ENCODE peak calls at places on chromosome 22, in eight cellular contexts. G is RWPE1; N is neural progenitor cell; Z is HCT116; D is GM23248; W is HepG2; A is A549; O is CD8-positive, alpha-beta T cell. Y is an unnamed sample.

GRCh38 chr22:34427841-34428240 is 507.6 kb upstream of the LARGE1 start:
- DNase-seq in G (no peak), N (no peak), Z (no peak), D (no peak), W (no peak), A (no peak), O (no peak), Y (no peak)

GRCh38 chr22:47434336-47435203 is 672.1 kb downstream of the TBC1D22A start:
- DNase-seq in G (no peak), N (no peak), Z (no peak), D (no peak), W (no peak), A (no peak), O (no peak), Y (no peak)

GRCh38 chr22:32926600-32926999 is 125.1 kb downstream of the TIMP3 start:
- DNase-seq in G (peak), N (peak), Z (peak), D (peak), W (peak), A (peak), O (no peak), Y (no peak)

GRCh38 chr22:19304547-19304946 is 13.0 kb upstream of the CLTCL1 start:
- DNase-seq in G (no peak), N (no peak), Z (no peak), D (no peak), W (no peak), A (no peak), O (no peak), Y (no peak)

GRCh38 chr22:49936018-49936972 is 17.9 kb downstream of the CRELD2 start:
- DNase-seq in G (peak), N (peak), Z (no peak), D (peak), W (peak), A (no peak), O (peak), Y (peak)

GRCh38 chr22:37681556-37682049 is 4.5 kb upstream of the NOL12 start:
- DNase-seq in G (peak), N (peak), Z (peak), D (peak), W (peak), A (no peak), O (peak), Y (peak)

GRCh38 chr22:43828711-43829447 is 16.8 kb upstream of the EFCAB6 start:
- DNase-seq in G (no peak), N (no peak), Z (no peak), D (peak), W (no peak), A (no peak), O (no peak), Y (peak)

GRCh38 chr22:49103314-49104052 is 724.2 kb downstream of the BRD1 start:
- DNase-seq in G (no peak), N (peak), Z (no peak), D (no peak), W (no peak), A (no peak), O (no peak), Y (no peak)

GRCh38 chr22:24443668-24444067 is 16.3 kb downstream of the ADORA2A start:
- DNase-seq in G (no peak), N (no peak), Z (no peak), D (no peak), W (no peak), A (no peak), O (no peak), Y (no peak)

GRCh38 chr22:26673485-26673884 is 16.1 kb downstream of the MIAT start:
- DNase-seq in G (peak), N (no peak), Z (no peak), D (peak), W (no peak), A (no peak), O (no peak), Y (no peak)

GRCh38 chr22:19870153-19871022 is 15.7 kb upstream of the GNB1L start:
- DNase-seq in G (no peak), N (no peak), Z (no peak), D (no peak), W (peak), A (no peak), O (no peak), Y (no peak)

GRCh38 chr22:33829549-33830280 is 90.6 kb downstream of the LARGE1 start:
- DNase-seq in G (no peak), N (peak), Z (no peak), D (no peak), W (no peak), A (no peak), O (no peak), Y (no peak)

GRCh38 chr22:44357296-44357961 is 44.7 kb upstream of the SHISAL1 start:
- DNase-seq in G (no peak), N (peak), Z (no peak), D (no peak), W (no peak), A (no peak), O (no peak), Y (no peak)

GRCh38 chr22:28838971-28839370 is 38.6 kb upstream of the XBP1 start:
- DNase-seq in G (no peak), N (no peak), Z (no peak), D (no peak), W (peak), A (no peak), O (no peak), Y (no peak)

GRCh38 chr22:32355760-32356159 is 1.9 kb upstream of the RFPL3 start:
- DNase-seq in G (peak), N (peak), Z (peak), D (no peak), W (peak), A (no peak), O (no peak), Y (no peak)

GRCh38 chr22:42695294-42695693 is 25.4 kb downstream of the A4GALT start:
- DNase-seq in G (no peak), N (no peak), Z (no peak), D (peak), W (no peak), A (no peak), O (no peak), Y (peak)

GRCh38 chr22:43011079-43011478 is 3.9 kb downstream of the PACSIN2 start:
- DNase-seq in G (no peak), N (no peak), Z (no peak), D (no peak), W (peak), A (no peak), O (no peak), Y (no peak)

GRCh38 chr22:48692734-48693376 is 1134.8 kb downstream of the BRD1 start:
- DNase-seq in G (no peak), N (no peak), Z (no peak), D (no peak), W (peak), A (no peak), O (no peak), Y (no peak)

GRCh38 chr22:25475554-25476022 is 88.9 kb upstream of the GRK3 start:
- DNase-seq in G (no peak), N (no peak), Z (no peak), D (peak), W (no peak), A (no peak), O (no peak), Y (no peak)

GRCh38 chr22:48642550-48642949 is 1185.1 kb downstream of the BRD1 start:
- DNase-seq in G (no peak), N (no peak), Z (no peak), D (no peak), W (no peak), A (no peak), O (no peak), Y (no peak)

GRCh38 chr22:35322893-35323292 is 23.2 kb downstream of the TOM1 start:
- DNase-seq in G (no peak), N (no peak), Z (no peak), D (no peak), W (no peak), A (no peak), O (no peak), Y (no peak)

GRCh38 chr22:42662114-42663021 is 13.2 kb upstream of the CYB5R3 start:
- DNase-seq in G (peak), N (peak), Z (no peak), D (peak), W (no peak), A (peak), O (peak), Y (peak)

GRCh38 chr22:48305726-48306235 is 1521.9 kb downstream of the BRD1 start:
- DNase-seq in G (no peak), N (no peak), Z (no peak), D (no peak), W (no peak), A (no peak), O (no peak), Y (no peak)

GRCh38 chr22:44685384-44686056 is 16.5 kb upstream of the PRR5 start:
- DNase-seq in G (peak), N (peak), Z (peak), D (peak), W (no peak), A (peak), O (peak), Y (no peak)

GRCh38 chr22:26751217-26751616 is 93.8 kb downstream of the MIAT start:
- DNase-seq in G (no peak), N (peak), Z (no peak), D (no peak), W (no peak), A (peak), O (no peak), Y (no peak)

GRCh38 chr22:30186535-30186934 is 60.0 kb downstream of the LIF start:
- DNase-seq in G (no peak), N (no peak), Z (no peak), D (no peak), W (peak), A (no peak), O (no peak), Y (no peak)
- H3K27ac ChIP-seq in G (no peak), N (no peak), Z (no peak), D (no peak), W (no peak), A (peak), O (no peak), Y (no peak)

GRCh38 chr22:17629646-17630045 is 1.1 kb upstream of the ATP6V1E1 start:
- DNase-seq in G (no peak), N (no peak), Z (no peak), D (no peak), W (no peak), A (no peak), O (no peak), Y (no peak)

GRCh38 chr22:17631076-17631565 is 2.6 kb upstream of the ATP6V1E1 start:
- DNase-seq in G (no peak), N (no peak), Z (no peak), D (no peak), W (no peak), A (no peak), O (no peak), Y (peak)

GRCh38 chr22:17628304-17629166 is at the start of gene ATP6V1E1:
- DNase-seq in G (peak), N (peak), Z (peak), D (peak), W (peak), A (peak), O (peak), Y (peak)

GRCh38 chr22:17629167-17629489 is 579 bp upstream of the ATP6V1E1 start:
- DNase-seq in G (no peak), N (no peak), Z (no peak), D (peak), W (no peak), A (no peak), O (no peak), Y (no peak)

DNA sequence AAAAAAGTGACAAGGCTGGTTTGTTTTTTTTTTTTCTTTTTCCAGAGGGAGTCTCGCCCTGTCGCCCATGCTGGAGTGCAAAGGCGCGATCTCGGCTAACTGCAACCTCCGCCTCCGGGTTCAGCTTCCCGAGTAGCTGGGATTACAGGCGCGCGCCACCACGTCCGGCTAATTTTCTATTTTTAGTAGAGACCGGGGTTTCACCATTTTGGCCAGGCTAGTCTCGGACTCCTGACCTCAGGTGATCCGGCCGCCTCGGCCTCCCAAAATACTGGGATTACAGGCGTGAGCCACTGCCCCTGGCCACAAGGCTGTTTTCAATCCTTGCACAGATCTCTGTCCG is 617 bp downstream of the ATP6V1E1 start:
- DNase-seq in G (no peak), N (no peak), Z (no peak), D (peak), W (no peak), A (no peak), O (no peak), Y (no peak)
- H3K27ac ChIP-seq in G (peak), N (peak), Z (peak), D (peak), W (peak), A (peak), O (peak), Y (peak)

DNA sequence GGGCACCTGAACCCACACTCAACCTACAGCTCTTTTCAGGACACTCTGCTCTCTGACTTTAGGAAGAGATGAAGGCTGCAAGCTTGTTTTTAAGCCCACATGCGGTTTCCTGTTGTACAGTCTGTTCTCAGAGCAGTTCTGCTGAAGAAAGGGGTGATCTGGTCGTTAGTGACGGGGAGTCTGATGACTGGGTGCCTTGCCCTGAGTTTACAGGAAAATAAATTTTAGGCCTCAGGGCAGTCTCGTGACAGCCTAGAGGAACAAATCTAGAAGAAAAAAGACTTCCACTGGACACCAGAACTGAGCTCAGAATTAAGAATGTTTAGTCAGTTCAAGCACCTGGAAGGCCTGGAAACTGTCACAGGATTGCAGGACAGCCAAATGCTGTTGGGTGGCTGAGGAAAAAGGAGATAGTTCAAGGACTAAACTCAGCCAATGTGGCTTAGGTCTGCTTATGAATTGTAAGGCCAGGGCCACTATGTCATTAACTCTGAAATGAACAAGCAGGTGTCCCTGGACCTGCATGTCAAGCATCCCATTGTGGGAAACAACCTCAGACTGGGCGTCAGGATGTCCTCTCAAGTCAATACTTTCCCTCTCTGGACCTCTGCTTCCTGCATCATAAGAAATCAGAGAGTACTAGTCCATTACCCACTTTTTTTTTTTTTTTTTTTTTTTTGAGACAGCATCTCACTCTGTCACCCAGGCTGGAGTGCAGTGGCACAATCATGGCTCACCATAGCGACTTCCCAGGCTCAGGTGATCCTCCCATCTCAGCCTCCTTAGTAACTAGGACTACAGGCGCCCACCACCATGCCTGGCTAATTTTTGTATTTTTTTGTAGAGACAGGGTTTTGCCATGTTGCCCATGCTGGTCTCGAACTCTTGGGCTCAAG is 5.7 kb downstream of the PIK3IP1 start:
- DNase-seq in G (no peak), N (no peak), Z (no peak), D (no peak), W (no peak), A (no peak), O (peak), Y (no peak)
- H3K27ac ChIP-seq in G (no peak), N (no peak), Z (no peak), D (no peak), W (no peak), A (no peak), O (peak), Y (peak)

GRCh38 chr22:46021577-46021976 is 44.6 kb upstream of the WNT7B start:
- DNase-seq in G (no peak), N (no peak), Z (no peak), D (no peak), W (no peak), A (no peak), O (no peak), Y (peak)

GRCh38 chr22:46022881-46023512 is 46.0 kb upstream of the WNT7B start:
- DNase-seq in G (no peak), N (no peak), Z (no peak), D (no peak), W (no peak), A (no peak), O (no peak), Y (no peak)

GRCh38 chr22:46025225-46025972 is 48.4 kb upstream of the WNT7B start:
- DNase-seq in G (no peak), N (no peak), Z (no peak), D (no peak), W (no peak), A (no peak), O (no peak), Y (peak)

GRCh38 chr22:46024136-46024840 is 47.3 kb upstream of the WNT7B start:
- DNase-seq in G (no peak), N (no peak), Z (no peak), D (no peak), W (no peak), A (no peak), O (no peak), Y (peak)

DNA sequence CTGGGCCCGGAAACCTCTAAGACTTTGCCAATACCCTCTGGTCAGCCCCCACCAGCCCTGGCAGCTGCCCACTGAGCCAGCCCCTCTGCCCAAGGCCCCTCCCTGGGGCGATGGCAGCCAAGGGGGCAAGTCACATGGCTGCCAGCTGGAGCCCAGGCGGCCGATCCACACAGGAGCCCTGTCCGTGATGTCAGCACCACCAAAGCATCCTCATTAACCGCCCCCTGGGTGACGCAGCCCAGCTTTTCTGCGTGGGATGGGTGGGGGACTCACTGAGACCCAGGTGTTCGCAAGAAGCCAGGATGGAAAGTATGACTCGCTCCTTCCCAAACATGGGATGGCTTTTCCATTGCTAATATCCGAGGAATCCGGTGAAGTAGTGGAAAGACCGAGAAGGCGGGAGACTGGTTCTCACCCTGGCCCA is 46.6 kb upstream of the WNT7B start:
- DNase-seq in G (peak), N (no peak), Z (no peak), D (peak), W (no peak), A (no peak), O (no peak), Y (peak)
- H3K27ac ChIP-seq in G (peak), N (no peak), Z (no peak), D (no peak), W (no peak), A (peak), O (no peak), Y (no peak)

GRCh38 chr22:36456459-36456835 is 25.0 kb downstream of the TXN2 start:
- DNase-seq in G (no peak), N (no peak), Z (no peak), D (no peak), W (no peak), A (no peak), O (no peak), Y (no peak)
- H3K27ac ChIP-seq in G (no peak), N (no peak), Z (no peak), D (no peak), W (no peak), A (peak), O (no peak), Y (peak)

DNA sequence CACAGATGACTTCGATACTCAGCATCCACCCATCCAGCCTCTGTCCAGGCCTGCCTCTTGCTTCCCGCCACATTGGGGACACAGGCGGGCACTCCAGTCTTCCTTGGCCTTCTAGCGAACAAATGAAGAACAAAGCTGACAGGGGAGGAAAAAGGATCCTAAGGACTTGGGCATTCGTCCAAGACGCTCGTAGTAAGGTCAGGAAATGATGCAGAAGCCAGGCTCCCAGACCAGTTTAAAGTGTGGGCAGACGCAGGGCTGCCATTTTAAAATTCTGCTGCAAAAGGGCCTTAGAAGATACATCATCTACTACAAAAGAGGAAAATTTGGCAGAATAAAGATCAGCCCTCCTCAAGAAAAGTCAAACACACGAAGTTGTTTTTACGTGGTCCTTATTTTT is 5.9 kb downstream of the DNAL4 start:
- DNase-seq in G (no peak), N (no peak), Z (no peak), D (peak), W (no peak), A (no peak), O (no peak), Y (no peak)
- H3K27ac ChIP-seq in G (peak), N (no peak), Z (no peak), D (peak), W (no peak), A (peak), O (no peak), Y (peak)

DNA sequence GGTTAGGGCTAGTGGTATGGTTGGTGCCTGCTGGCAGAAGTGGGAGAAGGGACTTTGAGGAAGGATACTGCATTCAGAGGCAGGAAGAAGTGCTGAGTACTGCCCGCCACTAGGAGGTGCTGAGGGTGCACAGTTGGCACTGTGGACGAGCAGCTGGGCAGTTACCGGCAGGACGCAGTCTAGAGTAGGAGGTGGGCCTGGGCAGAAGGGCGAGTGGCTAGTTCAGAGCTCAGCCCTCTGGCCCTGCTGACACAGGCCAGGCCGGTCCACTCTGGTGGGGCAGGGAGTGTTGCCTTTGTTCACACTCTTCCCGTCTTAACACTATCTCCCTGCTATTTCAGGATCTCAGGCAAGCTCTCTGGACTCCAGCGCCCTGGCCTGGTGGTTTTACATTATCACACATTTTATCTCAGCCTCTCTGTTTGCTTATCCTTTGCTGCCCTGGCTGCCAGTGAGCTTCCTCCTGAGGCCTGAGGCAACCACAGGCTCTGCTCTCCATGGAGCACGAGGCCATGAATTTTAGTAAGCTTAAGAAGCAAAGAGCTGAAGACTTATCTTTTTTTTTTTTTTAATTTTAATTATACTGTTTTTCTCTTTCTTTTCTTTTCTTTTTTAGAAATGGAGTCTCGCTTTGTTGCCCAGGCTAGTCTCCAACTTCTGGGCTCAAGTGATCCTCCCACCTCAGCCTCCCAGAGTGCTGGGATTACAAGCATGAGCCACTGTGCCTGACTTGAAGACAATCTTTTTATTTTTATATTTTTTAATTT is 26.9 kb downstream of the SNAP29 start:
- DNase-seq in G (peak), N (peak), Z (peak), D (peak), W (peak), A (peak), O (no peak), Y (peak)
- H3K27ac ChIP-seq in G (peak), N (no peak), Z (peak), D (peak), W (peak), A (peak), O (no peak), Y (no peak)

Y was measured in gastrocnemius medialis.